ENCODE peak calls at places on chromosome 1, in eight cellular contexts. Z is GM13976; K is tibial artery; G is HCEC 1CT; X is NCI-H1436; V is activated CD4-positive, alpha-beta memory T cell treated with anti-CD3 and anti-CD28 coated beads for 36 hours; B is activated naive CD8-positive, alpha-beta T cell treated with anti-CD3 and anti-CD28 coated beads, Interleukin-2, amount 50 U/mL, for 24 hours; M is brain microvascular endothelial cell. U is an unnamed sample.

GRCh38 chr1:6612641-6613360 is 730 bp upstream of the PHF13 start:
- DNase-seq in V (no peak), K (peak), G (peak), Z (peak), B (peak), X (no peak), M (peak), U (peak)

GRCh38 chr1:24972257-24973242 is 42.5 kb upstream of the RUNX3 start:
- DNase-seq in B (no peak), Z (no peak), M (no peak), G (no peak), X (no peak), K (no peak), V (no peak), U (no peak)

GRCh38 chr1:180123463-180123936 is 31.2 kb upstream of the QSOX1 start:
- DNase-seq in K (no peak), V (peak), B (no peak), X (no peak), G (peak), Z (no peak), M (no peak), U (peak)

GRCh38 chr1:9473032-9473792 is 66.1 kb upstream of the SLC25A33 start:
- DNase-seq in G (peak), V (peak), M (peak), B (no peak), X (no peak), K (peak), Z (no peak), U (peak)

GRCh38 chr1:194512957-194513356 is 1326.5 kb upstream of the B3GALT2 start:
- DNase-seq in X (no peak), K (no peak), M (no peak), Z (no peak), G (peak), B (no peak), V (no peak), U (peak)

GRCh38 chr1:26584022-26584485 is 54.5 kb downstream of the RPS6KA1 start:
- DNase-seq in V (peak), Z (no peak), B (peak), M (no peak), K (no peak), G (peak), X (no peak), U (no peak)

GRCh38 chr1:90926971-90927370 is 94.9 kb downstream of the ZNF644 start:
- DNase-seq in M (no peak), Z (no peak), B (no peak), G (no peak), X (no peak), V (no peak), K (no peak), U (no peak)

GRCh38 chr1:111161843-111162242 is 21.8 kb downstream of the CEPT1 start:
- DNase-seq in K (no peak), X (no peak), G (no peak), M (no peak), Z (no peak), B (no peak), V (no peak), U (no peak)

GRCh38 chr1:103267893-103268292 is 159.6 kb upstream of the COL11A1 start:
- DNase-seq in Z (no peak), V (no peak), X (no peak), B (no peak), G (no peak), K (no peak), M (no peak), U (no peak)

GRCh38 chr1:101346419-101346818 is 109.6 kb downstream of the S1PR1 start:
- DNase-seq in G (no peak), K (no peak), B (no peak), M (no peak), X (no peak), Z (no peak), V (no peak), U (no peak)

GRCh38 chr1:109263597-109264378 is 14.4 kb downstream of the CELSR2 start:
- DNase-seq in V (peak), K (peak), M (peak), X (peak), G (peak), B (peak), Z (peak), U (peak)

GRCh38 chr1:203985676-203986075 is 87.2 kb upstream of the SOX13 start:
- DNase-seq in B (no peak), M (no peak), K (no peak), V (no peak), Z (no peak), G (no peak), X (peak), U (no peak)